ENCODE peak calls at places on chromosomes 1 and 21, in nine cellular contexts. One of them, this sample, is unnamed.

GRCh38 chr1:205003358-205004145 is 39.5 kb upstream of the CNTN2 start:
- DNase-seq in left ventricle myocardium inferior: no peak
- DNase-seq in vagina: no peak
- DNase-seq in hepatocyte: peak; percentile 17
- DNase-seq in stomach: no peak
- DNase-seq in ovary: no peak
- DNase-seq in GM12865: no peak
- DNase-seq in body of pancreas: no peak
- DNase-seq in breast epithelium: no peak
- DNase-seq in this sample: no peak

GRCh38 chr21:35026617-35027557 is 22.2 kb downstream of the RUNX1 start:
- DNase-seq in left ventricle myocardium inferior: peak; percentile 68
- DNase-seq in GM12865: peak; percentile 74
- DNase-seq in body of pancreas: no peak
- DNase-seq in hepatocyte: peak; percentile 73
- DNase-seq in stomach: peak; percentile 74
- DNase-seq in ovary: peak; percentile 46
- DNase-seq in breast epithelium: no peak
- DNase-seq in vagina: no peak
- DNase-seq in this sample: no peak

GRCh38 chr1:179058343-179059184 is 23.3 kb upstream of the TOR3A start:
- DNase-seq in left ventricle myocardium inferior: no peak
- DNase-seq in ovary: no peak
- DNase-seq in stomach: no peak
- DNase-seq in body of pancreas: no peak
- DNase-seq in vagina: no peak
- DNase-seq in hepatocyte: no peak
- DNase-seq in breast epithelium: no peak
- DNase-seq in GM12865: no peak
- DNase-seq in this sample: no peak

GRCh38 chr1:56291374-56291841 is 288.0 kb downstream of the PLPP3 start:
- DNase-seq in body of pancreas: no peak
- DNase-seq in stomach: no peak
- DNase-seq in breast epithelium: no peak
- DNase-seq in hepatocyte: no peak
- DNase-seq in left ventricle myocardium inferior: peak; percentile 62
- DNase-seq in ovary: peak; percentile 54
- DNase-seq in vagina: no peak
- DNase-seq in GM12865: no peak
- DNase-seq in this sample: no peak

GRCh38 chr1:244053831-244054230 is 2.7 kb downstream of the ZBTB18 start:
- DNase-seq in left ventricle myocardium inferior: no peak
- DNase-seq in body of pancreas: no peak
- DNase-seq in ovary: no peak
- DNase-seq in GM12865: no peak
- DNase-seq in hepatocyte: no peak
- DNase-seq in stomach: no peak
- DNase-seq in vagina: no peak
- DNase-seq in breast epithelium: no peak
- DNase-seq in this sample: no peak

GRCh38 chr1:40140211-40140709 is 20.9 kb upstream of the RLF start:
- DNase-seq in GM12865: peak; percentile 9
- DNase-seq in left ventricle myocardium inferior: no peak
- DNase-seq in breast epithelium: no peak
- DNase-seq in ovary: no peak
- DNase-seq in vagina: no peak
- DNase-seq in stomach: no peak
- DNase-seq in body of pancreas: no peak
- DNase-seq in hepatocyte: peak; percentile 16
- DNase-seq in this sample: no peak

GRCh38 chr1:156050376-156050775 is 3.2 kb downstream of the UBQLN4 start:
- DNase-seq in breast epithelium: no peak
- DNase-seq in vagina: no peak
- DNase-seq in hepatocyte: no peak
- DNase-seq in left ventricle myocardium inferior: peak; percentile 54
- DNase-seq in ovary: no peak
- DNase-seq in stomach: no peak
- DNase-seq in GM12865: no peak
- DNase-seq in body of pancreas: no peak
- DNase-seq in this sample: no peak

GRCh38 chr1:19504796-19505693 is 19.7 kb upstream of the CAPZB start:
- DNase-seq in breast epithelium: no peak
- DNase-seq in left ventricle myocardium inferior: no peak
- DNase-seq in hepatocyte: peak; percentile 50
- DNase-seq in vagina: no peak
- DNase-seq in body of pancreas: no peak
- DNase-seq in ovary: no peak
- DNase-seq in GM12865: no peak
- DNase-seq in stomach: no peak
- DNase-seq in this sample: no peak

GRCh38 chr1:109502368-109502851 is 7.1 kb downstream of the AMIGO1 start:
- DNase-seq in hepatocyte: no peak
- DNase-seq in GM12865: no peak
- DNase-seq in breast epithelium: no peak
- DNase-seq in ovary: no peak
- DNase-seq in body of pancreas: no peak
- DNase-seq in stomach: no peak
- DNase-seq in vagina: no peak
- DNase-seq in left ventricle myocardium inferior: no peak
- DNase-seq in this sample: no peak

GRCh38 chr1:109882288-109883245 is 28.1 kb upstream of the CSF1 start:
- DNase-seq in ovary: no peak
- DNase-seq in hepatocyte: no peak
- DNase-seq in breast epithelium: no peak
- DNase-seq in body of pancreas: no peak
- DNase-seq in stomach: no peak
- DNase-seq in left ventricle myocardium inferior: no peak
- DNase-seq in GM12865: no peak
- DNase-seq in vagina: no peak
- DNase-seq in this sample: no peak

GRCh38 chr1:2592672-2593071 is 6.1 kb downstream of the PRXL2B start:
- DNase-seq in body of pancreas: peak; percentile 37
- DNase-seq in vagina: no peak
- DNase-seq in breast epithelium: no peak
- DNase-seq in hepatocyte: no peak
- DNase-seq in ovary: peak; percentile 23
- DNase-seq in stomach: peak; percentile 61
- DNase-seq in GM12865: no peak
- DNase-seq in left ventricle myocardium inferior: no peak
- DNase-seq in this sample: no peak

GRCh38 chr1:174963547-174964125 is 36.1 kb upstream of the CACYBP start:
- DNase-seq in body of pancreas: no peak
- DNase-seq in vagina: no peak
- DNase-seq in breast epithelium: no peak
- DNase-seq in GM12865: no peak
- DNase-seq in hepatocyte: no peak
- DNase-seq in ovary: no peak
- DNase-seq in stomach: no peak
- DNase-seq in left ventricle myocardium inferior: no peak
- DNase-seq in this sample: no peak

GRCh38 chr1:151502859-151503509 is 8.2 kb upstream of the CGN start:
- DNase-seq in hepatocyte: no peak
- DNase-seq in ovary: no peak
- DNase-seq in vagina: no peak
- DNase-seq in body of pancreas: no peak
- DNase-seq in left ventricle myocardium inferior: no peak
- DNase-seq in breast epithelium: no peak
- DNase-seq in stomach: no peak
- DNase-seq in GM12865: no peak
- DNase-seq in this sample: no peak

GRCh38 chr1:202571719-202572339 is 138.4 kb downstream of the SYT2 start:
- DNase-seq in vagina: peak; percentile 34
- DNase-seq in left ventricle myocardium inferior: no peak
- DNase-seq in body of pancreas: no peak
- DNase-seq in stomach: no peak
- DNase-seq in hepatocyte: peak; percentile 61
- DNase-seq in ovary: no peak
- DNase-seq in GM12865: peak; percentile 69
- DNase-seq in breast epithelium: no peak
- DNase-seq in this sample: no peak

GRCh38 chr1:217134857-217135568 is 411.8 kb upstream of the ESRRG start:
- DNase-seq in hepatocyte: peak; percentile 16
- DNase-seq in left ventricle myocardium inferior: no peak
- DNase-seq in body of pancreas: peak; percentile 20
- DNase-seq in vagina: no peak
- DNase-seq in stomach: no peak
- DNase-seq in GM12865: no peak
- DNase-seq in breast epithelium: no peak
- DNase-seq in ovary: no peak
- DNase-seq in this sample: no peak

GRCh38 chr1:25760122-25760719 is 39.8 kb upstream of the SELENON start:
- DNase-seq in ovary: no peak
- DNase-seq in stomach: no peak
- DNase-seq in breast epithelium: no peak
- DNase-seq in vagina: no peak
- DNase-seq in left ventricle myocardium inferior: no peak
- DNase-seq in GM12865: no peak
- DNase-seq in hepatocyte: no peak
- DNase-seq in body of pancreas: no peak
- DNase-seq in this sample: no peak

GRCh38 chr1:68228833-68229232 is 3.5 kb downstream of the WLS start:
- DNase-seq in stomach: no peak
- DNase-seq in breast epithelium: no peak
- DNase-seq in vagina: no peak
- DNase-seq in ovary: no peak
- DNase-seq in body of pancreas: no peak
- DNase-seq in hepatocyte: no peak
- DNase-seq in left ventricle myocardium inferior: no peak
- DNase-seq in GM12865: no peak
- DNase-seq in this sample: no peak

GRCh38 chr1:68230901-68231626 is 1.3 kb downstream of the WLS start:
- DNase-seq in breast epithelium: peak; percentile 55
- DNase-seq in hepatocyte: peak; percentile 32
- DNase-seq in ovary: peak; percentile 65
- DNase-seq in stomach: peak; percentile 45
- DNase-seq in vagina: no peak
- DNase-seq in GM12865: no peak
- DNase-seq in body of pancreas: peak; percentile 62
- DNase-seq in left ventricle myocardium inferior: peak; percentile 26
- DNase-seq in this sample: no peak

GRCh38 chr1:68232354-68233148 is at the start of gene WLS:
- DNase-seq in GM12865: no peak
- DNase-seq in left ventricle myocardium inferior: peak; percentile 82
- DNase-seq in hepatocyte: peak; percentile 91
- DNase-seq in ovary: peak; percentile 88
- DNase-seq in vagina: peak; percentile 93
- DNase-seq in breast epithelium: peak; percentile 66
- DNase-seq in body of pancreas: peak; percentile 80
- DNase-seq in stomach: peak; percentile 83
- DNase-seq in this sample: no peak

GRCh38 chr1:68231627-68232303 is 558 bp downstream of the WLS start:
- DNase-seq in vagina: peak; percentile 91
- DNase-seq in body of pancreas: peak; percentile 71
- DNase-seq in hepatocyte: peak; percentile 83
- DNase-seq in left ventricle myocardium inferior: peak; percentile 65
- DNase-seq in GM12865: no peak
- DNase-seq in stomach: peak; percentile 59
- DNase-seq in breast epithelium: peak; percentile 61
- DNase-seq in ovary: peak; percentile 83
- DNase-seq in this sample: no peak

GRCh38 chr1:68229927-68230812 is 2.2 kb downstream of the WLS start:
- DNase-seq in breast epithelium: no peak
- DNase-seq in body of pancreas: peak; percentile 37
- DNase-seq in GM12865: peak; percentile 12
- DNase-seq in stomach: no peak
- DNase-seq in left ventricle myocardium inferior: no peak
- DNase-seq in ovary: peak; percentile 63
- DNase-seq in vagina: no peak
- DNase-seq in hepatocyte: peak; percentile 16
- DNase-seq in this sample: no peak
- H3K4me3 ChIP-seq in breast epithelium: peak overlapping the region; percentile 69
- H3K4me3 ChIP-seq in body of pancreas: peak overlapping the region; percentile 78
- H3K4me3 ChIP-seq in GM12865: no peak overlapping the region
- H3K4me3 ChIP-seq in stomach: peak overlapping the region; percentile 69
- H3K4me3 ChIP-seq in left ventricle myocardium inferior: peak overlapping the region; percentile 78
- H3K4me3 ChIP-seq in ovary: peak overlapping the region; percentile 78
- H3K4me3 ChIP-seq in vagina: peak overlapping the region; percentile 87
- H3K4me3 ChIP-seq in hepatocyte: peak overlapping the region; percentile 92
- H3K4me3 ChIP-seq in this sample: peak overlapping the region; percentile 95

DNA sequence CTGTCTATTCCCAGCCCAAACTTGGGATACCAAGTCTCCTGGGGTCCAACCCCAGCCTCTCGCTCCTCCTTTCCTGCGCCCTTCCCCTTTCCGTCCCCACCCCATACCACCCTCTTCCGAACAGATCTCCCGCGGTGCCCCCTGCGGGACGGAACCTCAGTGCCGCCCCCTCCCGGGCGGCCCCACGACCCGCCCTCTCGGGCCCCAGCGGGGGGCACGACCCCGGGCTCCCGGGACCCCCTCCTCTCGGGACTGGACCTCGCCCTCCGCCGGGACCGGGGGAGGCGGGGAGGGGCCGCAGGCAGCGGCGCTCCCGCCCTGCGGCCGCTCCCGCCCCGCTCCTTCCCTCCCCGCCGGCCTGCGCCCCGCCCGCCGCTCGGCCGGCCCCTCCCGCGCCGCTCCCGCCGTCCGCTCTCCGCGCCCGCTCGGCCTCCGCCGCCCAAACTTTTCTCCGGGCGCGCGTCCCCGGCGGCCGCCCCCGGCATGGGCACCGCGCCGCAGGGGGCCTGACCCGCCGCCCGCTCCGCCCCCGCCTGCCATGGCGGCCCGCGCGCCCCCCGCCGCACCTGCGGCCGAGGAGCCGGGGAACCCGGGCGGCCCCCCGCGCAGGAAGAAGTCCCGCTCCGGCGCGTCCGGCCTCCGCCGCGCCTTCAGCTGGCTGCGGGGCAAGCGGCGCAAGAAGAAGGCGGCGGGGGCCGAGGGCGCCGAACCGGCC is 39.0 kb upstream of the SYNC start:
- DNase-seq in stomach: no peak
- DNase-seq in body of pancreas: peak; percentile 50
- DNase-seq in vagina: no peak
- DNase-seq in breast epithelium: no peak
- DNase-seq in hepatocyte: peak; percentile 75
- DNase-seq in ovary: peak; percentile 65
- DNase-seq in left ventricle myocardium inferior: no peak
- DNase-seq in GM12865: no peak
- DNase-seq in this sample: no peak
- H3K4me3 ChIP-seq in stomach: peak overlapping the region; percentile 79
- H3K4me3 ChIP-seq in body of pancreas: peak overlapping the region; percentile 76
- H3K4me3 ChIP-seq in vagina: peak overlapping the region; percentile 67
- H3K4me3 ChIP-seq in breast epithelium: peak overlapping the region; percentile 71
- H3K4me3 ChIP-seq in hepatocyte: peak overlapping the region; percentile 76
- H3K4me3 ChIP-seq in ovary: peak overlapping the region; percentile 60
- H3K4me3 ChIP-seq in left ventricle myocardium inferior: peak overlapping the region; percentile 83
- H3K4me3 ChIP-seq in GM12865: peak overlapping the region; percentile 41
- H3K4me3 ChIP-seq in this sample: peak overlapping the region; percentile 92

GRCh38 chr21:43360441-43361126 is 66.3 kb downstream of the SIK1 start:
- DNase-seq in stomach: no peak
- DNase-seq in GM12865: no peak
- DNase-seq in vagina: no peak
- DNase-seq in breast epithelium: no peak
- DNase-seq in ovary: no peak
- DNase-seq in hepatocyte: no peak
- DNase-seq in body of pancreas: no peak
- DNase-seq in left ventricle myocardium inferior: no peak
- DNase-seq in this sample: no peak
- H3K4me3 ChIP-seq in stomach: no peak overlapping the region
- H3K4me3 ChIP-seq in GM12865: peak overlapping the region; percentile 79
- H3K4me3 ChIP-seq in vagina: no peak overlapping the region
- H3K4me3 ChIP-seq in breast epithelium: no peak overlapping the region
- H3K4me3 ChIP-seq in ovary: no peak overlapping the region
- H3K4me3 ChIP-seq in hepatocyte: no peak overlapping the region
- H3K4me3 ChIP-seq in body of pancreas: no peak overlapping the region
- H3K4me3 ChIP-seq in left ventricle myocardium inferior: peak overlapping the region; percentile 56
- H3K4me3 ChIP-seq in this sample: no peak overlapping the region

GRCh38 chr1:54549181-54549924 is 1.3 kb downstream of the ACOT11 start:
- DNase-seq in ovary: no peak
- DNase-seq in GM12865: no peak
- DNase-seq in left ventricle myocardium inferior: peak; percentile 50
- DNase-seq in breast epithelium: no peak
- DNase-seq in vagina: peak; percentile 44
- DNase-seq in body of pancreas: no peak
- DNase-seq in hepatocyte: no peak
- DNase-seq in stomach: no peak
- DNase-seq in this sample: no peak
- H3K4me3 ChIP-seq in ovary: no peak overlapping the region
- H3K4me3 ChIP-seq in GM12865: no peak overlapping the region
- H3K4me3 ChIP-seq in left ventricle myocardium inferior: peak overlapping the region; percentile 70
- H3K4me3 ChIP-seq in breast epithelium: no peak overlapping the region
- H3K4me3 ChIP-seq in vagina: no peak overlapping the region
- H3K4me3 ChIP-seq in body of pancreas: no peak overlapping the region
- H3K4me3 ChIP-seq in hepatocyte: no peak overlapping the region
- H3K4me3 ChIP-seq in stomach: no peak overlapping the region
- H3K4me3 ChIP-seq in this sample: no peak overlapping the region